ENCODE peak calls at places on chromosome 6, in six cellular contexts. H is fibroblast of the conjunctiva; K is GM13977; Q is stimulated activated naive CD8-positive, alpha-beta T cell treated with anti-CD3 and anti-CD28 coated beads, Interleukin-15, Interleukin-2, amounts not matched to agents 100 U/mL and 50 U/mL, for 24 hours; N is cardiac muscle cell; T is choroid plexus epithelial cell. A is an unnamed sample.

GRCh38 chr6:141077355-141078333 is 1055.1 kb upstream of the GJE1 start:
- DNase-seq in Q (peak), N (peak), T (peak), H (no peak), K (peak), A (no peak)

GRCh38 chr6:127550403-127550802 is 26.6 kb upstream of the C6orf58 start:
- DNase-seq in K (no peak), Q (no peak), N (no peak), H (peak), T (peak), A (no peak)

GRCh38 chr6:139337830-139338229 is 36.6 kb downstream of the CITED2 start:
- DNase-seq in N (no peak), Q (no peak), H (no peak), T (no peak), K (no peak), A (no peak)

GRCh38 chr6:35543459-35544193 is 30.9 kb upstream of the TULP1 start:
- DNase-seq in N (no peak), K (no peak), T (peak), Q (no peak), H (no peak), A (no peak)

GRCh38 chr6:5287205-5287965 is 26.1 kb downstream of the FARS2 start:
- DNase-seq in H (peak), N (no peak), T (peak), K (no peak), Q (no peak), A (no peak)

GRCh38 chr6:49527315-49527714 is 23.2 kb upstream of the C6orf141 start:
- DNase-seq in T (no peak), K (no peak), Q (no peak), N (no peak), H (no peak), A (no peak)

GRCh38 chr6:9789201-9789600 is 625.7 kb downstream of the TFAP2A start:
- DNase-seq in Q (no peak), K (no peak), T (peak), N (no peak), H (no peak), A (no peak)

GRCh38 chr6:2999621-3000455 is at the start of gene NQO2:
- DNase-seq in T (peak), Q (peak), H (peak), N (peak), K (peak), A (peak)

GRCh38 chr6:146361367-146361924 is 182.2 kb upstream of the RAB32 start:
- DNase-seq in K (no peak), T (peak), Q (no peak), N (no peak), H (no peak), A (no peak)

GRCh38 chr6:141587482-141588266 is 545.1 kb upstream of the GJE1 start:
- DNase-seq in Q (no peak), T (peak), N (no peak), H (peak), K (no peak), A (no peak)

A was measured in naive thymus-derived CD8-positive, alpha-beta T cell.